ENCODE peak calls at places on chromosomes 7 and 10, in six cellular contexts. V, U, C, Y, F and K are unnamed samples. For H3K27me3, the result is how much of the 10 kb centered on the place peaks cover.

GRCh38 chr7:119514326-119514725 is 758.6 kb upstream of the KCND2 start:
- DNase-seq in V (no peak), U (no peak), C (no peak), Y (no peak), F (no peak), K (no peak)

GRCh38 chr10:22992621-22993020 is 64.8 kb downstream of the ARMC3 start:
- DNase-seq in V (no peak), U (no peak), C (no peak), Y (no peak), F (no peak), K (no peak)

GRCh38 chr7:112135815-112136706 is 70.1 kb downstream of the DOCK4 start:
- DNase-seq in V (no peak), U (no peak), C (no peak), Y (no peak), F (no peak), K (no peak)

GRCh38 chr10:92572362-92573090 is 1.4 kb downstream of the IDE start:
- DNase-seq in V (no peak), U (no peak), C (peak), Y (no peak), F (no peak), K (no peak)

GRCh38 chr10:80894339-80894791 is 356.7 kb downstream of the SH2D4B start:
- DNase-seq in V (no peak), U (no peak), C (no peak), Y (no peak), F (no peak), K (no peak)

GRCh38 chr7:73683056-73683915 is at the start of the genes BUD23 and DNAJC30:
- DNase-seq in V (peak), U (peak), C (peak), Y (peak), F (peak), K (peak)

GRCh38 chr7:81499262-81500116 is 270.4 kb downstream of the HGF start:
- DNase-seq in V (no peak), U (no peak), C (peak), Y (no peak), F (no peak), K (no peak)

GRCh38 chr10:99331207-99331803 is 2.1 kb downstream of the CNNM1 start:
- DNase-seq in V (no peak), U (no peak), C (no peak), Y (no peak), F (no peak), K (no peak)

GRCh38 chr10:44398747-44399477 is 14.0 kb upstream of the CXCL12 start:
- DNase-seq in V (no peak), U (no peak), C (no peak), Y (no peak), F (no peak), K (no peak)

GRCh38 chr7:47967123-47967522 is 12.3 kb downstream of the HUS1 start:
- DNase-seq in V (no peak), U (no peak), C (no peak), Y (no peak), F (no peak), K (no peak)

GRCh38 chr10:31820794-31821369 is 107.7 kb downstream of the ARHGAP12 start:
- DNase-seq in V (no peak), U (no peak), C (no peak), Y (no peak), F (no peak), K (no peak)

GRCh38 chr10:84008878-84009277 is 130.4 kb upstream of the GHITM start:
- DNase-seq in V (no peak), U (peak), C (no peak), Y (no peak), F (peak), K (no peak)

GRCh38 chr10:21304198-21304597 is 221.3 kb downstream of the SKIDA1 start:
- DNase-seq in V (no peak), U (no peak), C (peak), Y (no peak), F (no peak), K (no peak)

GRCh38 chr10:131947631-131948347 is 33.9 kb downstream of the BNIP3 start:
- DNase-seq in V (peak), U (no peak), C (peak), Y (no peak), F (no peak), K (no peak)

GRCh38 chr7:6680146-6680545 is 26.6 kb downstream of the ZNF12 start:
- DNase-seq in V (no peak), U (no peak), C (no peak), Y (no peak), F (no peak), K (no peak)

GRCh38 chr10:21519327-21519933 is 6.1 kb downstream of the SKIDA1 start:
- DNase-seq in V (no peak), U (no peak), C (no peak), Y (no peak), F (no peak), K (no peak)

GRCh38 chr7:48938539-48938938 is 14.2 kb downstream of the CDC14C start:
- DNase-seq in V (no peak), U (no peak), C (peak), Y (no peak), F (no peak), K (no peak)

GRCh38 chr10:133565441-133566294 is at the start of gene SYCE1:
- DNase-seq in V (peak), U (peak), C (no peak), Y (no peak), F (no peak), K (no peak)

GRCh38 chr10:79400567-79401004 is 44.8 kb downstream of the ZCCHC24 start:
- DNase-seq in V (no peak), U (peak), C (no peak), Y (peak), F (peak), K (no peak)

GRCh38 chr10:125022671-125023070 is 80.7 kb downstream of the ZRANB1 start:
- DNase-seq in V (no peak), U (no peak), C (no peak), Y (no peak), F (no peak), K (no peak)

GRCh38 chr7:28830831-28831230 is 127.3 kb downstream of the TRIL start:
- DNase-seq in V (no peak), U (no peak), C (peak), Y (no peak), F (no peak), K (no peak)

GRCh38 chr10:42149027-42149700 is 489.2 kb downstream of the ZNF33B start:
- DNase-seq in V (no peak), U (peak), C (no peak), Y (no peak), F (no peak), K (no peak)

GRCh38 chr7:48250441-48250951 is 79.2 kb downstream of the ABCA13 start:
- DNase-seq in V (no peak), U (no peak), C (peak), Y (no peak), F (no peak), K (no peak)

GRCh38 chr7:71846160-71846559 is 566.0 kb downstream of the CALN1 start:
- DNase-seq in V (no peak), U (no peak), C (no peak), Y (no peak), F (peak), K (no peak)

GRCh38 chr10:1142596-1142995 is 86.4 kb downstream of the WDR37 start:
- DNase-seq in V (no peak), U (no peak), C (no peak), Y (no peak), F (peak), K (no peak)

GRCh38 chr7:128858380-128859231 is 4.0 kb upstream of the ATP6V1F start:
- DNase-seq in V (no peak), U (peak), C (no peak), Y (no peak), F (no peak), K (no peak)

GRCh38 chr10:72727128-72727527 is 35.2 kb downstream of the MCU start:
- DNase-seq in V (no peak), U (no peak), C (no peak), Y (no peak), F (no peak), K (no peak)

GRCh38 chr10:72729528-72729927 is 37.6 kb downstream of the MCU start:
- DNase-seq in V (no peak), U (no peak), C (peak), Y (no peak), F (no peak), K (no peak)

GRCh38 chr10:72731916-72732419 is 40.0 kb downstream of the MCU start:
- DNase-seq in V (no peak), U (no peak), C (no peak), Y (no peak), F (no peak), K (no peak)

GRCh38 chr10:72730462-72730861 is 38.5 kb downstream of the MCU start:
- DNase-seq in V (no peak), U (no peak), C (peak), Y (no peak), F (no peak), K (no peak)

DNA sequence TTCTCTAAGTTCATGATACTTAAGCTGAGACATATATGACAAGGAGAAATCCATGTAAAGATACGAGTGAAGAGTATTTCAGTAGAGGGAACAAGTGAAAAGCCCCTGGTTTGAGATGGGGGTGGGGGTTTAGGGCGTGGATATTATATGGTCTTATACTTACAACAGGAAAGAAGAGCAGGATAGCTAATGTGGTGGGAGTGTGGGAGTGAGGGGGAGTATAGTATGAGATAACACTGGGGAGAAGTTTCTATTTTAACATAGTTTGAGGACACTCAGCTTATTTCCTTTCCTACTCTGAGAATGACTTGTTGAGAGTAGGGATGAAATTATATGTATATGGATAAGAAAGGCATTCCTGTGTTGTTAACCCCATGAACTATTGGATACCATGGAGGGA is 36.5 kb downstream of the MCU start:
- DNase-seq in V (no peak), U (no peak), C (no peak), Y (no peak), F (no peak), K (no peak)
- H3K27ac ChIP-seq in V (no peak), U (no peak), C (no peak), Y (no peak), F (no peak), K (no peak)

DNA sequence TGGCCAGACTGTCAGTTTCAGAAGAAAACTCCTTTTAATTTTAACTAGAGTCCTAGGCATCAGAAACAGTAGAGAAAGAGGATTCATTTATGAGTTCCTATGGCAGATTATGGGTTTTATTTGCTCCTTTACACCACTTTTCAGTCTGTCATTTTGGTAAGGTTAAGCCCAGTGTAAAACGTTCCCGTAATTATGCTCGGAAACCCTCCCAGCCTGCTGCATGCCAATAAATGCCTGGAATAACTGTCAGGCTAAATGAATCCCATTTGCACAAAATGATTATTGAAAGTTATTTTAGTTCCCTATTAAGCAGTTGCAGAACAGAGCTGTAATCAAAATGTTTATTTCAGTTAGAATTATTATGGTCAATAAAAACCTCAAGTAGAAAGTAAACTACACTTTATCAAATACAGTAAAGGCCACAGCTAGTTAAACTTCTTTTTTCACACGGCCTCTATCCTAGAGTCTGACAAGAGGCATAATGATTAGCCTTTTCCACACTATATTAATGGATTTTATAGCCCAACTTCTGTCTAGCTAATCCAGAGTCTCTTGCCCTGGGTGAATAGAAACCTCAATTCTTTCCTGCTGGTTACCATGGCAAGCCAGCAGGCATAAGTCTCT is 80.7 kb upstream of the NPVF start:
- DNase-seq in V (no peak), U (no peak), C (no peak), Y (no peak), F (no peak), K (no peak)
- H3K27me3 ChIP-seq in V (under half), U (under half), C (under half), Y (under half), F (under half), K (under half)

GRCh38 chr7:133771778-133772421 is 355.2 kb upstream of the LRGUK start:
- DNase-seq in V (no peak), U (no peak), C (no peak), Y (no peak), F (no peak), K (no peak)
- H3K27ac ChIP-seq in V (no peak), U (no peak), C (no peak), Y (no peak), F (no peak), K (no peak)

GRCh38 chr10:69703256-69703655 is 73.2 kb downstream of the FAM241B start:
- DNase-seq in V (no peak), U (no peak), C (peak), Y (no peak), F (no peak), K (no peak)
- H3K27me3 ChIP-seq in V (under half), U (under half), C (under half), Y (under half), F (under half), K (under half)

GRCh38 chr7:66095010-66095409 is 19.4 kb downstream of the ASL start:
- DNase-seq in V (no peak), U (no peak), C (no peak), Y (no peak), F (no peak), K (no peak)
- H3K27ac ChIP-seq in V (no peak), U (no peak), C (no peak), Y (no peak), F (no peak), K (no peak)

GRCh38 chr10:56329961-56330360 is 31.1 kb downstream of the ZWINT start:
- DNase-seq in V (no peak), U (no peak), C (no peak), Y (no peak), F (no peak), K (no peak)
- H3K27me3 ChIP-seq in V (under half), U (under half), C (under half), Y (under half), F (under half), K (under half)

GRCh38 chr7:95545666-95546065 is 50.6 kb downstream of the PDK4 start:
- DNase-seq in V (no peak), U (no peak), C (no peak), Y (no peak), F (no peak), K (no peak)

GRCh38 chr7:95545007-95545615 is 51.2 kb downstream of the PDK4 start:
- DNase-seq in V (no peak), U (no peak), C (peak), Y (no peak), F (no peak), K (peak)

GRCh38 chr7:95547949-95548348 is 48.4 kb downstream of the PDK4 start:
- DNase-seq in V (no peak), U (no peak), C (no peak), Y (no peak), F (no peak), K (no peak)

GRCh38 chr7:95546647-95547046 is 49.7 kb downstream of the PDK4 start:
- DNase-seq in V (no peak), U (no peak), C (no peak), Y (no peak), F (no peak), K (no peak)

DNA sequence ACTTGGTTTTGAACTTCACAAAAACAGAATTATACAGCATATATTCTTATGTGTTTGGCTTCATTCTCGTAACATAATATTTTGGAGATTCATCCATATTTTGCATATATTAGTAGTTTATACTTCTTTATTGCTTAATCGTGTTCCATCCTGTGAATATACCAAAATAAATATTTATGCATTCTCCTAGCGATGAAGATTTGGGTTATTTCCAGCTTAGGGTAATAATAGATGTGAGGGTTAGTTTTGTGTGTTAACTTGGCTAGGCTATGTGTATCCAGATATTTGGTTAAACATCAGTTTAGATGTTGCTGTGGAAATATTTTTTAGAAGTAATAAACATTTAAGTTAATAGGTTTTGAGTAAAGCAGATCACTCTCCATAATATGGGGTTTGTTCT is 49.0 kb downstream of the PDK4 start:
- DNase-seq in V (no peak), U (no peak), C (no peak), Y (no peak), F (no peak), K (no peak)
- H3K27ac ChIP-seq in V (peak), U (peak), C (no peak), Y (no peak), F (no peak), K (no peak)

GRCh38 chr7:108007280-108007679 is 4.3 kb upstream of the LAMB1 start:
- DNase-seq in V (no peak), U (no peak), C (no peak), Y (no peak), F (no peak), K (no peak)
- H3K27me3 ChIP-seq in V (under half), U (under half), C (under half), Y (under half), F (under half), K (under half)